ENCODE peak calls at places on chromosome 12, in six cellular contexts. One of them, this sample, is unnamed.
A peak's percentile ranks its signal among the peaks of the same experiment; 100 is the strongest.

GRCh38 chr12:3168775-3169221 is 91.6 kb downstream of the TSPAN9 start:
- DNase-seq in left ventricle myocardium inferior: no peak
- DNase-seq in effector memory CD4-positive, alpha-beta T cell: no peak
- DNase-seq in CD8-positive, alpha-beta T cell: no peak
- DNase-seq in HCT116: peak; percentile 72
- DNase-seq in WERI-Rb-1: peak; percentile 94
- DNase-seq in this sample: no peak

GRCh38 chr12:4134833-4135597 is 138.5 kb upstream of the CCND2 start:
- DNase-seq in CD8-positive, alpha-beta T cell: no peak
- DNase-seq in left ventricle myocardium inferior: no peak
- DNase-seq in HCT116: no peak
- DNase-seq in WERI-Rb-1: no peak
- DNase-seq in effector memory CD4-positive, alpha-beta T cell: no peak
- DNase-seq in this sample: no peak

GRCh38 chr12:32115404-32116104 is 8.9 kb downstream of the BICD1 start:
- DNase-seq in left ventricle myocardium inferior: peak; percentile 71
- DNase-seq in WERI-Rb-1: no peak
- DNase-seq in effector memory CD4-positive, alpha-beta T cell: no peak
- DNase-seq in HCT116: peak; percentile 90
- DNase-seq in CD8-positive, alpha-beta T cell: no peak
- DNase-seq in this sample: peak; percentile 92

GRCh38 chr12:77237896-77238295 is 172.5 kb upstream of the E2F7 start:
- DNase-seq in HCT116: no peak
- DNase-seq in CD8-positive, alpha-beta T cell: no peak
- DNase-seq in left ventricle myocardium inferior: no peak
- DNase-seq in effector memory CD4-positive, alpha-beta T cell: no peak
- DNase-seq in WERI-Rb-1: no peak
- DNase-seq in this sample: no peak

GRCh38 chr12:87136330-87136976 is 880.3 kb upstream of the MGAT4C start:
- DNase-seq in HCT116: no peak
- DNase-seq in effector memory CD4-positive, alpha-beta T cell: no peak
- DNase-seq in left ventricle myocardium inferior: no peak
- DNase-seq in WERI-Rb-1: no peak
- DNase-seq in CD8-positive, alpha-beta T cell: no peak
- DNase-seq in this sample: no peak

GRCh38 chr12:130956456-130957303 is 3.0 kb downstream of the ADGRD1 start:
- DNase-seq in CD8-positive, alpha-beta T cell: no peak
- DNase-seq in HCT116: no peak
- DNase-seq in effector memory CD4-positive, alpha-beta T cell: no peak
- DNase-seq in WERI-Rb-1: no peak
- DNase-seq in left ventricle myocardium inferior: no peak
- DNase-seq in this sample: no peak

GRCh38 chr12:96578526-96579125 is 89.2 kb downstream of the CFAP54 start:
- DNase-seq in left ventricle myocardium inferior: no peak
- DNase-seq in WERI-Rb-1: no peak
- DNase-seq in CD8-positive, alpha-beta T cell: no peak
- DNase-seq in HCT116: peak; percentile 54
- DNase-seq in effector memory CD4-positive, alpha-beta T cell: no peak
- DNase-seq in this sample: no peak

GRCh38 chr12:114658002-114658441 is 26.0 kb downstream of the TBX3 start:
- DNase-seq in HCT116: no peak
- DNase-seq in WERI-Rb-1: no peak
- DNase-seq in left ventricle myocardium inferior: no peak
- DNase-seq in CD8-positive, alpha-beta T cell: no peak
- DNase-seq in effector memory CD4-positive, alpha-beta T cell: no peak
- DNase-seq in this sample: no peak

GRCh38 chr12:54622463-54623183 is 12.1 kb downstream of the LACRT start:
- DNase-seq in HCT116: no peak
- DNase-seq in effector memory CD4-positive, alpha-beta T cell: no peak
- DNase-seq in WERI-Rb-1: no peak
- DNase-seq in left ventricle myocardium inferior: no peak
- DNase-seq in CD8-positive, alpha-beta T cell: no peak
- DNase-seq in this sample: no peak

GRCh38 chr12:2267624-2268477 is 215.1 kb downstream of the CACNA1C start:
- DNase-seq in CD8-positive, alpha-beta T cell: no peak
- DNase-seq in left ventricle myocardium inferior: no peak
- DNase-seq in effector memory CD4-positive, alpha-beta T cell: no peak
- DNase-seq in HCT116: no peak
- DNase-seq in WERI-Rb-1: no peak
- DNase-seq in this sample: peak; percentile 90

GRCh38 chr12:76346798-76347420 is 1.3 kb downstream of the BBS10 start:
- DNase-seq in CD8-positive, alpha-beta T cell: no peak
- DNase-seq in WERI-Rb-1: peak; percentile 15
- DNase-seq in HCT116: no peak
- DNase-seq in effector memory CD4-positive, alpha-beta T cell: no peak
- DNase-seq in left ventricle myocardium inferior: no peak
- DNase-seq in this sample: no peak

GRCh38 chr12:16175893-16176292 is 101.6 kb downstream of the SLC15A5 start:
- DNase-seq in HCT116: no peak
- DNase-seq in effector memory CD4-positive, alpha-beta T cell: no peak
- DNase-seq in WERI-Rb-1: no peak
- DNase-seq in left ventricle myocardium inferior: no peak
- DNase-seq in CD8-positive, alpha-beta T cell: no peak
- DNase-seq in this sample: no peak

DNA sequence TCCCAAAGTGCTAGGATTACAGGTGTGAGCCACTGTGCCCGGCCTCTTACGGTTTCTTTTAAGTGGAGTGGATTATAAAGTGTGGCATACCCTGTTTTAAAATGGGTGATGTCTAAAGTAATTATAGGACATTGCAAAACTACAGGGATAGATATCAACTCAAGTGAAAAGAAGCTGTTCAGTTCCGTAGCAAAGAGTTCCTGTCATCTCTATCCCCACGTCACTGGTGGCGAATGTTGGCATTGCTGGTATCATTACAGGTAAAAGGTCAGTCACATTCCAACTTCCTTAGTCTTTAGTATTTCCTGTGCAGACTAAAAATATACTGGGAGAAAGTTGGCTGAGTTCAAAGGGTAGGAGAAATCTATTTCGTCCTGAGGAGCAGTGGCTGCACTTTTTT is 95.6 kb upstream of the SLC38A2 start:
- DNase-seq in WERI-Rb-1: no peak
- DNase-seq in left ventricle myocardium inferior: peak; percentile 42
- DNase-seq in HCT116: peak; percentile 83
- DNase-seq in effector memory CD4-positive, alpha-beta T cell: no peak
- DNase-seq in CD8-positive, alpha-beta T cell: no peak
- DNase-seq in this sample: no peak
- H3K4me3 ChIP-seq in WERI-Rb-1: no peak overlapping the region
- H3K4me3 ChIP-seq in left ventricle myocardium inferior: no peak overlapping the region
- H3K4me3 ChIP-seq in HCT116: peak overlapping the region; percentile 29
- H3K4me3 ChIP-seq in effector memory CD4-positive, alpha-beta T cell: no peak overlapping the region
- H3K4me3 ChIP-seq in CD8-positive, alpha-beta T cell: no peak overlapping the region
- H3K4me3 ChIP-seq in this sample: no peak overlapping the region

DNA sequence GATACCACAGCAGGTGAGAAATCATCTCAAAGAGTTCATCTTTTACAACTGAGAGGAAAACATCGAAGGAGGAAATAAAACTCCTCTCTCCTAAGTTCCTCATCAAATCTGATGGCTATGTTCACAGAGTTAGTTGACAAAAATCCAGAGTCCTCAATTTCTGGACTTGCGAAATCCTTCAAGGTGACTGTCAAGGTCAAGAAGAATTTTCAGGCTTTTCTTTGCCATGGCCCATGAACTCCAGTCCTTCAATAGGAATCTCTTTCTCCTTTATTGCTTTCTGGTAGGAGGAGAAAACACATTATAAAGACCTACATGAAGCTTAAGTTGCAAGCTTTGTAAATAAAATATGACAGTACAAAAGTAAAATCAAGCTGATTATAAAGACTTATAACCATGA is 1.5 kb downstream of the TRIAP1 start:
- DNase-seq in WERI-Rb-1: no peak
- DNase-seq in HCT116: no peak
- DNase-seq in left ventricle myocardium inferior: no peak
- DNase-seq in CD8-positive, alpha-beta T cell: no peak
- DNase-seq in effector memory CD4-positive, alpha-beta T cell: no peak
- DNase-seq in this sample: no peak
- H3K4me3 ChIP-seq in WERI-Rb-1: no peak overlapping the region
- H3K4me3 ChIP-seq in HCT116: peak overlapping the region; percentile 95
- H3K4me3 ChIP-seq in left ventricle myocardium inferior: no peak overlapping the region
- H3K4me3 ChIP-seq in CD8-positive, alpha-beta T cell: no peak overlapping the region
- H3K4me3 ChIP-seq in effector memory CD4-positive, alpha-beta T cell: no peak overlapping the region
- H3K4me3 ChIP-seq in this sample: no peak overlapping the region

DNA sequence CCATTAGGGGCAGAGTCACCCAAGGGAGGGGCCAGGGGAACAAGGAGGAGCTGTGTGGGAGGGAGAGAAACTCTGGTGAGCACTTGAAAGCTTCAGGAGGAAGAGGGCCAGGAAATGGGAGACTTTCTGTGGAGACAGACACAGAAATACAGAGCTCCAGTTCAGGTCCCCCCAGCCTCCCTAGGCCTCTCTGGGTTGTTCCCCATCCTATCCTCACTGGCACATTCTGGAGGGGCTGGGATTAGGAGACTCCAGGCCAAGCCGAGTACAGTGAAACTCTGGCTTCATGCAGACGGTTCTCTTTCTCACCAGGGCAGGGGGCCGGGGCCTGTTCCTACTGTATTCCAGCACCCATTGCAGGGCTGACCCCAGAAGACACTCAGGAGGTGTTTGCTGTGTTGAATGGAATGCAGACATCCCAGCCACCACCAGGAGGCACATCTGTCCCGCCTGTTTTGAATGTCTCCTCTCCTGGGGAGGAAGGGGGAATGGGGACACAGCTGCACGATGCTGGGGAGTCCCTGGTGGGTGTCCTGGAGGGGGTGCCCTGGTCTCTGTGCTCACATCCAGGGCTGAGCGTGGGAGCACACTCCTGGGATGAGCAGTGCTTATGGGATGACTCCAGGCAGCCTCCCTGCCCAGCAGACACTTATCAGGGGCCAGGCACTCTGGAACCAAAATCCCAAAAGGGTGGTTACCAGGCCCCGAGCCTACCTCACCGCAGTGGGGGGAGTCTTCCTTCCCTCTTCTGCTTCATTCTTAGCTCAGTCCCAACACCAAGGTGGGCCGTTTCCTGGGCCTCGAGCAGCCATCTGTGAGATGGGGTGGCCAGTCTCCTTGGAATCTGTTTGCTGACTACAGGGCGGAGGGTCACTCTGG is 5.5 kb upstream of the KRT84 start:
- DNase-seq in HCT116: peak; percentile 24
- DNase-seq in WERI-Rb-1: no peak
- DNase-seq in CD8-positive, alpha-beta T cell: no peak
- DNase-seq in effector memory CD4-positive, alpha-beta T cell: no peak
- DNase-seq in left ventricle myocardium inferior: no peak
- DNase-seq in this sample: no peak
- H3K4me3 ChIP-seq in HCT116: no peak overlapping the region
- H3K4me3 ChIP-seq in WERI-Rb-1: no peak overlapping the region
- H3K4me3 ChIP-seq in CD8-positive, alpha-beta T cell: no peak overlapping the region
- H3K4me3 ChIP-seq in effector memory CD4-positive, alpha-beta T cell: no peak overlapping the region
- H3K4me3 ChIP-seq in left ventricle myocardium inferior: no peak overlapping the region
- H3K4me3 ChIP-seq in this sample: no peak overlapping the region

DNA sequence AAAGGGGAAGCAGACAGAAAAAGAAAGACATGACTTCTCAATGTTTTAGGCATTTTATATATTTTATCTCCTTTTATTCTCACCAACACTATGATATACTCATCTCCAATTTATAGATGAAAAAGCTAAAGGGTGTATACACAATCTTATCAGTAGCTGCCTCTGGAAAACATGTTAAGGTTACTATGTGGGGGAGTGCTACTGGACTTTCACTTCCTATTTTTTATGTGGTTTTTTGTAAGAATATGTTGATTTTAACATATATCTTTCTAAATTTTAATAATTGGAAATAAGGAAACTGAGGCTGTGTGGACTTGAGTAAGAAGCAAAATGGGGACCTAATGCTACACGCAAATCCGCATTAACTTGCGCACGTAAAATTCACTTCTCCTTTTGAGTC is 99.6 kb upstream of the PDE3A start:
- DNase-seq in HCT116: no peak
- DNase-seq in effector memory CD4-positive, alpha-beta T cell: no peak
- DNase-seq in left ventricle myocardium inferior: no peak
- DNase-seq in CD8-positive, alpha-beta T cell: no peak
- DNase-seq in WERI-Rb-1: no peak
- DNase-seq in this sample: no peak
- H3K4me3 ChIP-seq in HCT116: no peak overlapping the region
- H3K4me3 ChIP-seq in effector memory CD4-positive, alpha-beta T cell: no peak overlapping the region
- H3K4me3 ChIP-seq in left ventricle myocardium inferior: no peak overlapping the region
- H3K4me3 ChIP-seq in CD8-positive, alpha-beta T cell: no peak overlapping the region
- H3K4me3 ChIP-seq in WERI-Rb-1: no peak overlapping the region
- H3K4me3 ChIP-seq in this sample: no peak overlapping the region

DNA sequence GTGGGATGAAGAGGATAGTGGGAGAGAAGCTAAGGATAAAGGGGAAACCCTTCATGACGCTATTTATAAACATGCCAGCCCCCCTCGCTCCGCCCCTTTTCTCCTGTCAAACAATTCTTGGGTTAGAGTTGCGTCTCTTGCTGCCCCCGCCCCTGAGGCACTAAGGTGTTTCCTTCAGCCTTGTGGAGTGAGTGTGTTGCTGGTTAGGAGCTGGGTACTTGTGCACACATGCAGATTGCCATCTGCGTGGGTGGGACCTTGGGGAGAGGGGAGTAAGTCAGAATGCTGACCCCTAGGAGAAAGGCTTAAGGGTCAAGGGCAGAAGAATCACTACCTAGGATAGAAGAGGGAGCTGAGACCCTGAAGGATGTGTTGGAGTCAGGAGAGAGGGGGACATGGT is 5.4 kb downstream of the FOXJ2 start:
- DNase-seq in HCT116: no peak
- DNase-seq in WERI-Rb-1: no peak
- DNase-seq in effector memory CD4-positive, alpha-beta T cell: no peak
- DNase-seq in CD8-positive, alpha-beta T cell: no peak
- DNase-seq in left ventricle myocardium inferior: no peak
- DNase-seq in this sample: no peak
- H3K4me3 ChIP-seq in HCT116: no peak overlapping the region
- H3K4me3 ChIP-seq in WERI-Rb-1: no peak overlapping the region
- H3K4me3 ChIP-seq in effector memory CD4-positive, alpha-beta T cell: no peak overlapping the region
- H3K4me3 ChIP-seq in CD8-positive, alpha-beta T cell: peak overlapping the region; percentile 45
- H3K4me3 ChIP-seq in left ventricle myocardium inferior: peak overlapping the region; percentile 97
- H3K4me3 ChIP-seq in this sample: peak overlapping the region; percentile 64

GRCh38 chr12:12519599-12519998 is 43.1 kb downstream of the DUSP16 start:
- DNase-seq in CD8-positive, alpha-beta T cell: no peak
- DNase-seq in WERI-Rb-1: no peak
- DNase-seq in left ventricle myocardium inferior: no peak
- DNase-seq in effector memory CD4-positive, alpha-beta T cell: no peak
- DNase-seq in HCT116: no peak
- DNase-seq in this sample: no peak
- H3K4me3 ChIP-seq in CD8-positive, alpha-beta T cell: no peak overlapping the region
- H3K4me3 ChIP-seq in WERI-Rb-1: no peak overlapping the region
- H3K4me3 ChIP-seq in left ventricle myocardium inferior: no peak overlapping the region
- H3K4me3 ChIP-seq in effector memory CD4-positive, alpha-beta T cell: no peak overlapping the region
- H3K4me3 ChIP-seq in HCT116: no peak overlapping the region
- H3K4me3 ChIP-seq in this sample: no peak overlapping the region